ENCODE peak calls at places on chromosomes 7 and 10, in six cellular contexts. Z, J, V, Q, O and K are unnamed samples.

GRCh38 chr7:10460474-10460873 is 513.2 kb upstream of the PHF14 start:
- DNase-seq in Z (no peak), J (no peak), V (no peak), Q (no peak), O (no peak), K (no peak)

GRCh38 chr7:94509879-94510581 is 421 bp downstream of the CASD1 start:
- DNase-seq in Z (peak), J (peak), V (peak), Q (peak), O (peak), K (peak)

GRCh38 chr7:70585071-70585470 is 546.9 kb upstream of the GALNT17 start:
- DNase-seq in Z (no peak), J (no peak), V (no peak), Q (no peak), O (no peak), K (no peak)

GRCh38 chr10:89301721-89302445 is at the start of gene IFIT2:
- DNase-seq in Z (no peak), J (peak), V (peak), Q (peak), O (peak), K (no peak)

GRCh38 chr7:132247995-132248618 is 328.2 kb downstream of the PLXNA4 start:
- DNase-seq in Z (no peak), J (no peak), V (no peak), Q (no peak), O (no peak), K (no peak)

GRCh38 chr7:56074371-56074791 is 10.3 kb downstream of the SUMF2 start:
- DNase-seq in Z (peak), J (peak), V (peak), Q (peak), O (peak), K (peak)

GRCh38 chr7:36736827-36737211 is 12.5 kb upstream of the AOAH start:
- DNase-seq in Z (no peak), J (no peak), V (no peak), Q (no peak), O (peak), K (no peak)

GRCh38 chr10:91864744-91865143 is 44.5 kb downstream of the FGFBP3 start:
- DNase-seq in Z (no peak), J (no peak), V (no peak), Q (no peak), O (no peak), K (no peak)

GRCh38 chr10:24307173-24307572 is 98.2 kb downstream of the KIAA1217 start:
- DNase-seq in Z (no peak), J (no peak), V (no peak), Q (no peak), O (no peak), K (no peak)

GRCh38 chr10:103102195-103102594 is 90.9 kb downstream of the NT5C2 start:
- DNase-seq in Z (no peak), J (no peak), V (no peak), Q (no peak), O (no peak), K (no peak)

GRCh38 chr10:34049887-34050286 is 715.4 kb upstream of the NRP1 start:
- DNase-seq in Z (no peak), J (no peak), V (no peak), Q (peak), O (peak), K (no peak)

GRCh38 chr10:13001041-13001886 is at the start of gene CCDC3:
- DNase-seq in Z (no peak), J (peak), V (no peak), Q (peak), O (no peak), K (peak)

GRCh38 chr10:66586073-66586472 is 339.8 kb upstream of the LRRTM3 start:
- DNase-seq in Z (no peak), J (no peak), V (no peak), Q (no peak), O (no peak), K (no peak)

GRCh38 chr7:111098926-111099250 is 8.0 kb downstream of the LRRN3 start:
- DNase-seq in Z (no peak), J (no peak), V (no peak), Q (no peak), O (no peak), K (no peak)

GRCh38 chr10:104273291-104273690 is 4.3 kb downstream of the GSTO2 start:
- DNase-seq in Z (no peak), J (no peak), V (no peak), Q (no peak), O (no peak), K (no peak)

GRCh38 chr10:72121389-72121788 is 33.0 kb upstream of the SPOCK2 start:
- DNase-seq in Z (no peak), J (no peak), V (no peak), Q (no peak), O (no peak), K (no peak)

GRCh38 chr7:128788446-128789412 is 3.0 kb upstream of the CCDC136 start:
- DNase-seq in Z (no peak), J (no peak), V (no peak), Q (no peak), O (no peak), K (peak)